ENCODE peak calls at places on chromosomes 7 and 10, in ten cellular contexts. V is right atrium auricular region; S is caudate nucleus; C is coronary artery; E is RWPE1; X is effector memory CD4-positive, alpha-beta T cell; A is GM23338; O is HCT116; W is CD4-positive, alpha-beta memory T cell; Z is PC-9. P is an unnamed sample.

GRCh38 chr7:151579642-151580041 is 59.9 kb upstream of the RHEB start:
- DNase-seq in V (no peak), S (no peak), C (no peak), E (no peak), X (no peak), A (no peak), O (no peak), W (no peak), Z (no peak), P (no peak)

GRCh38 chr10:5079836-5080235 is 14.4 kb upstream of the AKR1C3 start:
- DNase-seq in V (no peak), S (no peak), C (no peak), E (no peak), X (no peak), A (no peak), O (no peak), W (no peak), Z (peak; percentile 87), P (no peak)

GRCh38 chr10:52308251-52309031 is 5.6 kb upstream of the DKK1 start:
- DNase-seq in V (peak; percentile 63), S (no peak), C (no peak), E (peak; percentile 73), X (no peak), A (peak; percentile 82), O (no peak), W (no peak), Z (no peak), P (peak; percentile 58)

GRCh38 chr7:38054199-38054598 is 123.8 kb upstream of the STARD3NL start:
- DNase-seq in V (no peak), S (no peak), C (no peak), E (no peak), X (no peak), A (peak; percentile 21), O (no peak), W (no peak), Z (no peak), P (no peak)

GRCh38 chr10:5905854-5906507 is 15.9 kb downstream of the FBH1 start:
- DNase-seq in V (no peak), S (no peak), C (no peak), E (no peak), X (no peak), A (no peak), O (no peak), W (no peak), Z (no peak), P (no peak)

GRCh38 chr10:117860823-117861222 is 185.9 kb downstream of the RAB11FIP2 start:
- DNase-seq in V (no peak), S (no peak), C (no peak), E (peak; percentile 43), X (no peak), A (peak; percentile 45), O (peak; percentile 44), W (no peak), Z (no peak), P (no peak)

GRCh38 chr7:20287317-20287716 is 43.4 kb upstream of the ITGB8 start:
- DNase-seq in V (no peak), S (no peak), C (no peak), E (no peak), X (no peak), A (no peak), O (no peak), W (no peak), Z (no peak), P (no peak)

GRCh38 chr10:86443936-86444335 is 77.3 kb upstream of the GRID1 start:
- DNase-seq in V (no peak), S (no peak), C (no peak), E (no peak), X (no peak), A (no peak), O (no peak), W (no peak), Z (no peak), P (no peak)

GRCh38 chr10:101214446-101215396 is 14.5 kb downstream of the LBX1 start:
- DNase-seq in V (no peak), S (no peak), C (no peak), E (peak; percentile 74), X (peak; percentile 60), A (peak; percentile 96), O (peak; percentile 66), W (peak; percentile 75), Z (no peak), P (peak; percentile 56)

GRCh38 chr10:104122273-104123107 is 519 bp downstream of the SFR1 start:
- DNase-seq in V (no peak), S (no peak), C (no peak), E (no peak), X (no peak), A (peak; percentile 67), O (no peak), W (no peak), Z (no peak), P (no peak)

GRCh38 chr10:22899775-22900174 is 28.1 kb upstream of the ARMC3 start:
- DNase-seq in V (no peak), S (no peak), C (no peak), E (no peak), X (no peak), A (no peak), O (no peak), W (no peak), Z (no peak), P (no peak)

GRCh38 chr7:135159359-135160087 is 11.0 kb downstream of the CYREN start:
- DNase-seq in V (no peak), S (no peak), C (no peak), E (no peak), X (no peak), A (no peak), O (no peak), W (no peak), Z (no peak), P (no peak)

GRCh38 chr10:48603421-48604038 is 1.3 kb downstream of the ARHGAP22 start:
- DNase-seq in V (peak; percentile 54), S (no peak), C (peak; percentile 64), E (no peak), X (no peak), A (no peak), O (no peak), W (no peak), Z (no peak), P (no peak)

DNA sequence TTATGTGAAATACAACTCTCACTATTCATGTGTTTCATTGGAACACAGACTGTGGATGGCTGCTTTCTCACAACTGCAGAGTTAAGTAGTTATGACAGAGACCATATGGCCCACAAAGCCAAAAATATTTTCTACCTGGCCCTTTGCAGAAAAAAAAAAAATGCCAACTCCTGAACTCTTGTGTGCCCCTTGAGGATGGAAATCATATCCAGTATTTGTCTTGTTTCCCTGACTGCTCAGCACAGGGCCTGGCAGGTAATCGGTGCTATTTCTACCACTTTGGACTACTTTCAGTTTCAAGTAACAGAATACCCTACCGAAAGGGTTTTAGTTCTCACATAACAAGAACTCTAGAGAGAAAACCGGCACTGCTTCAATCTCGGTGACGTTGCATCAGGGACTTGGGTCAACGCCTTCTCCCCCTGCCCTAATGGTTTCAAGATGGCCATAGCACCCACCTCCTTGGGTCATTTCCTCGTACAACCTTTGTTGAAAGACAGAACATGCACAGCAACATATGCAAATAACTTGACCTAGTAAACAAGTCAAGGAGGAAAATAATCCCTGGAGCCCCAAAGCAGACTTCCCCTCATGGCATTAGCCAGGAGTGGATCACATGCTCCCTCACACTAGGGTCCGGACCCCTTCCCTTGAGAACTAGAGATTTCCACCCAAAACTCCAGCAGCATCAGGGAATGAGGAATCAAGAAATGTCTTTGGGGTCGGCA is 11.8 kb upstream of the GPNMB start:
- DNase-seq in V (no peak), S (no peak), C (no peak), E (no peak), X (no peak), A (no peak), O (no peak), W (no peak), Z (no peak), P (no peak)
- H3K27ac ChIP-seq in V (no peak overlapping the region), S (no peak overlapping the region), C (no peak overlapping the region), E (peak overlapping the region; percentile 83), X (no peak overlapping the region), A (no peak overlapping the region), O (no peak overlapping the region), W (no peak overlapping the region), Z (no peak overlapping the region), P (no peak overlapping the region)

DNA sequence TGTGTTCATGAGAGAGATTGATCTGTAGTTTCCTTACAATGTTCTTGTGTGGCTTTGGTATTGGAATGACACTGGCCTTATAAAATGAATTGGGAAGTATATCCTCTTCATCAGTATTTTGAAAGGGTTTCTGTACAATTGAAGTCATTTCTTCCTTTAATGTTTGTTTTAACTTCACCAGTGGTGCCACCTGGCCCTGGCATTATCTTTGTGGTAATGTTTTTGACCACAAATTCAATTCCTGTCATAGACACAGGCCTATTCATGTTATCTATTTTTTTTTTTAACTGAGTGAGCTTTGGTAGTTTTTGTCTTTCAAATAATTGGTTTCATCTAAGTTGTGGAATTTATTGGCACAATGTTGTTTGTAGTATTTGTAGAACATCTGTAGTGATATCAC is 127.7 kb downstream of the CDK14 start:
- DNase-seq in V (no peak), S (no peak), C (no peak), E (no peak), X (no peak), A (no peak), O (no peak), W (no peak), Z (no peak), P (no peak)
- H3K27ac ChIP-seq in V (no peak overlapping the region), S (no peak overlapping the region), C (no peak overlapping the region), E (no peak overlapping the region), X (no peak overlapping the region), A (no peak overlapping the region), O (no peak overlapping the region), W (no peak overlapping the region), Z (no peak overlapping the region), P (no peak overlapping the region)

GRCh38 chr7:101537935-101538595 is 91.0 kb downstream of the MYL10 start:
- DNase-seq in V (no peak), S (no peak), C (no peak), E (no peak), X (no peak), A (peak; percentile 41), O (no peak), W (no peak), Z (no peak), P (no peak)

GRCh38 chr7:101536668-101537067 is 92.4 kb downstream of the MYL10 start:
- DNase-seq in V (no peak), S (no peak), C (no peak), E (no peak), X (no peak), A (no peak), O (no peak), W (no peak), Z (no peak), P (no peak)

GRCh38 chr7:101536232-101536631 is 92.9 kb downstream of the MYL10 start:
- DNase-seq in V (no peak), S (no peak), C (no peak), E (no peak), X (no peak), A (no peak), O (no peak), W (no peak), Z (no peak), P (no peak)

GRCh38 chr7:101538596-101539459 is 90.3 kb downstream of the MYL10 start:
- DNase-seq in V (no peak), S (no peak), C (no peak), E (peak; percentile 71), X (peak; percentile 24), A (peak; percentile 85), O (peak; percentile 28), W (peak; percentile 29), Z (no peak), P (peak; percentile 44)

GRCh38 chr7:101537205-101537604 is 91.9 kb downstream of the MYL10 start:
- DNase-seq in V (no peak), S (no peak), C (no peak), E (no peak), X (no peak), A (no peak), O (no peak), W (no peak), Z (no peak), P (no peak)
- H3K27ac ChIP-seq in V (no peak overlapping the region), S (no peak overlapping the region), C (no peak overlapping the region), E (no peak overlapping the region), X (no peak overlapping the region), A (no peak overlapping the region), O (no peak overlapping the region), W (no peak overlapping the region), Z (no peak overlapping the region), P (no peak overlapping the region)

GRCh38 chr7:137590686-137591255 is 247.2 kb upstream of the PTN start:
- DNase-seq in V (no peak), S (no peak), C (no peak), E (no peak), X (no peak), A (no peak), O (no peak), W (no peak), Z (no peak), P (no peak)
- H3K27ac ChIP-seq in V (no peak overlapping the region), S (no peak overlapping the region), C (no peak overlapping the region), E (no peak overlapping the region), X (no peak overlapping the region), A (no peak overlapping the region), O (no peak overlapping the region), W (no peak overlapping the region), Z (no peak overlapping the region), P (no peak overlapping the region)